ENCODE peak calls at places on chromosomes 3 and 15, in seven cellular contexts. N, Y, D, Z, B, O and L are unnamed samples.

GRCh38 chr15:32030795-32031194 is 480 bp downstream of the CHRNA7 start:
- DNase-seq in N (no peak), Y (no peak), D (no peak), Z (peak; percentile 5), B (no peak), O (no peak), L (peak; percentile 1)

GRCh38 chr3:171192176-171192854 is 165.8 kb upstream of the SLC2A2 start:
- DNase-seq in N (no peak), Y (no peak), D (no peak), Z (peak; percentile 80), B (peak; percentile 93), O (no peak), L (no peak)

GRCh38 chr3:184284696-184285095 is 8.9 kb downstream of the ECE2 start:
- DNase-seq in N (peak; percentile 88), Y (no peak), D (no peak), Z (peak; percentile 92), B (peak; percentile 84), O (peak; percentile 27), L (peak; percentile 82)

GRCh38 chr3:125033616-125034015 is 22.2 kb downstream of the HEG1 start:
- DNase-seq in N (no peak), Y (no peak), D (no peak), Z (no peak), B (no peak), O (no peak), L (no peak)

GRCh38 chr3:64575211-64575844 is 112.5 kb downstream of the ADAMTS9 start:
- DNase-seq in N (no peak), Y (no peak), D (no peak), Z (peak; percentile 40), B (peak; percentile 25), O (no peak), L (peak; percentile 11)

GRCh38 chr3:64031540-64032533 is 8.5 kb upstream of the PSMD6 start:
- DNase-seq in N (no peak), Y (no peak), D (no peak), Z (no peak), B (no peak), O (no peak), L (no peak)

GRCh38 chr3:128763967-128764366 is 38.0 kb downstream of the RAB7A start:
- DNase-seq in N (no peak), Y (no peak), D (no peak), Z (no peak), B (no peak), O (no peak), L (no peak)

GRCh38 chr3:43752908-43753307 is 62.2 kb downstream of the ABHD5 start:
- DNase-seq in N (no peak), Y (no peak), D (no peak), Z (peak; percentile 28), B (no peak), O (no peak), L (no peak)

GRCh38 chr3:19688767-19689166 is 245.2 kb downstream of the EFHB start:
- DNase-seq in N (no peak), Y (no peak), D (no peak), Z (no peak), B (no peak), O (no peak), L (peak; percentile 1)

GRCh38 chr3:183884097-183884436 is 613 bp downstream of the PARL start:
- DNase-seq in N (no peak), Y (no peak), D (no peak), Z (no peak), B (no peak), O (no peak), L (no peak)

GRCh38 chr3:46221368-46221767 is 13.3 kb upstream of the CCR1 start:
- DNase-seq in N (no peak), Y (no peak), D (no peak), Z (no peak), B (no peak), O (no peak), L (no peak)

GRCh38 chr3:113832477-113833164 is 6.0 kb upstream of the GRAMD1C start:
- DNase-seq in N (no peak), Y (no peak), D (no peak), Z (peak; percentile 38), B (no peak), O (no peak), L (no peak)

GRCh38 chr15:75454471-75455418 is 3.3 kb upstream of the SIN3A start:
- DNase-seq in N (no peak), Y (no peak), D (peak; percentile 68), Z (no peak), B (peak; percentile 7), O (peak; percentile 33), L (peak; percentile 78)

GRCh38 chr3:127702151-127702578 is 29.4 kb downstream of the ABTB1 start:
- DNase-seq in N (no peak), Y (no peak), D (no peak), Z (peak; percentile 60), B (no peak), O (no peak), L (no peak)

GRCh38 chr3:170598091-170598502 is 12.2 kb upstream of the SLC7A14 start:
- DNase-seq in N (no peak), Y (no peak), D (no peak), Z (no peak), B (no peak), O (no peak), L (no peak)

GRCh38 chr3:27805282-27805681 is 83.2 kb upstream of the EOMES start:
- DNase-seq in N (no peak), Y (no peak), D (no peak), Z (no peak), B (no peak), O (no peak), L (no peak)

DNA sequence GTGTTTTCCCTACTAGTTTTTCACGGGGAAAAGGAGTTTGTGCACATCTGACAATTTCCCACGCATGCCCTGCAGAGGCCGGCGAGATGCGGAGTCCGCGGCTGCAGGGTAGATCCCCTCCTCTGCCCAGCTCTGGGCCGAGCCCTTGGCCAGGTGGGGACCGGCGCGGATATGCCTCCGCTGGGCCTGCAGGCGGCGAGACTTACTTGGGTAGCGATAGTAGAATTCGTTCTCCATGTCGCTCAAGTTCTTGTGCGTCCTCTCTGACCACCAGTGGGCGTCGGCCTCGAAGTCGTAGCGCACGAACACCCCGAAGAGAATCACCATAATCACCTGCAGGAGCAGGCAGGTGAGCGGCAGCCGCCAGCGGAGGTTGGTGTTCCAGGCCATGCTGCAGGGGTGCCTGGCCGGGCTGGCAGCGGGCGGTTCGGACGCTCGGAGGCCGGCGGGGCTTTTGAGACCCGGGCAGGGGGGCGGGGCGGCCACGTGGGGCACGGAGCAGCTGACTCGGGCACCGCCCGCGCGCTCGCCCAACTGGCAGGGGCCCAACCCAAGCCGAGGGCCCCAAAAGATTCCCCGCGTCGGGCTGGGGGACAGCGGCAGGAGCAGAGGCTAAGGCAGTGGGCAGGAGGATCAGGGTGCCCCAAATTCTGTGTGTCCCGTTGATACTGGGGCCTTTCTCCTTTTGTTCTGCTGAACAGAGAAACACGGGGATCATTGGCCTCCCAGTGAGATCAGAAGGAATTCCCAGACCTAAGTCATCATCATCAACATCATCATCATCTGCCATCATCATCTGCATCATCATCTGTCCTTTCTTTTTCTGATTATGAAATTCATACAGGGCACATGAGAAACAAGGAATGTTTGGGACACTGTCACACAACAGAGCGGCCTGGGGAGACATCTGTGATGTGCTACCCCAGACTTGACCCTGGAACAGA is at the start of gene RHCG:
- DNase-seq in N (peak; percentile 48), Y (no peak), D (no peak), Z (peak; percentile 60), B (peak; percentile 41), O (no peak), L (peak; percentile 56)
- TF ChIP-seq CTCF in N (no peak), Y (peak; percentile 38), D (no peak), Z (peak; percentile 61), B (peak; percentile 68), O (peak; percentile 14), L (peak; percentile 58)

GRCh38 chr3:194070220-194070633 is 65.7 kb upstream of the HES1 start:
- DNase-seq in N (peak; percentile 88), Y (no peak), D (no peak), Z (no peak), B (no peak), O (no peak), L (no peak)
- H3K27ac ChIP-seq in N (peak overlapping the region; percentile 89), Y (peak overlapping the region; percentile 93), D (no peak overlapping the region), Z (peak overlapping the region; percentile 95), B (peak overlapping the region; percentile 73), O (peak overlapping the region; percentile 66), L (peak overlapping the region; percentile 74)

GRCh38 chr15:57865294-57865693 is 158.8 kb downstream of the POLR2M start:
- DNase-seq in N (no peak), Y (no peak), D (no peak), Z (peak; percentile 8), B (no peak), O (no peak), L (peak; percentile 15)
- TF ChIP-seq CTCF in N (no peak), Y (peak; percentile 53), D (no peak), Z (peak; percentile 58), B (peak; percentile 64), O (no peak), L (peak; percentile 66)

DNA sequence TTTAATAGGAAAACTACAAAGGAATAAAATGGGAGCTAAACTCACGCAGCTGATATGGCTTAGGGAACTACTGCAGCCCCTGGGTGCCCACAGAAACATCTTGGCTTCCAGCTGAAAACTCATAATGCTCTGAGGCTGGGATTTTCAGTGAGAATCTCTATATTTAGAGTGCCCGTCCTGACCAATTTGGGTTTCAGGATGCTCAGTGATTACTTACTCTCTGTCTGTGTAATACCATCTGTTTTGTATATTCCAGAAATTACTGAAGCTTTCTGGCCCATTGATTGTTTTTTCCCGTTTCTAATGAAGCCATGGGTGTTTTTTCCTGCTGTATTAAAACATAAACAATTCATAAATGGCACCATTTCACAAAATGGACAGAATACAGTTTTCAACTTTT is 50.6 kb upstream of the ZNF385D start:
- DNase-seq in N (no peak), Y (no peak), D (no peak), Z (no peak), B (no peak), O (no peak), L (no peak)
- H3K27ac ChIP-seq in N (no peak overlapping the region), Y (no peak overlapping the region), D (no peak overlapping the region), Z (no peak overlapping the region), B (no peak overlapping the region), O (no peak overlapping the region), L (no peak overlapping the region)

DNA sequence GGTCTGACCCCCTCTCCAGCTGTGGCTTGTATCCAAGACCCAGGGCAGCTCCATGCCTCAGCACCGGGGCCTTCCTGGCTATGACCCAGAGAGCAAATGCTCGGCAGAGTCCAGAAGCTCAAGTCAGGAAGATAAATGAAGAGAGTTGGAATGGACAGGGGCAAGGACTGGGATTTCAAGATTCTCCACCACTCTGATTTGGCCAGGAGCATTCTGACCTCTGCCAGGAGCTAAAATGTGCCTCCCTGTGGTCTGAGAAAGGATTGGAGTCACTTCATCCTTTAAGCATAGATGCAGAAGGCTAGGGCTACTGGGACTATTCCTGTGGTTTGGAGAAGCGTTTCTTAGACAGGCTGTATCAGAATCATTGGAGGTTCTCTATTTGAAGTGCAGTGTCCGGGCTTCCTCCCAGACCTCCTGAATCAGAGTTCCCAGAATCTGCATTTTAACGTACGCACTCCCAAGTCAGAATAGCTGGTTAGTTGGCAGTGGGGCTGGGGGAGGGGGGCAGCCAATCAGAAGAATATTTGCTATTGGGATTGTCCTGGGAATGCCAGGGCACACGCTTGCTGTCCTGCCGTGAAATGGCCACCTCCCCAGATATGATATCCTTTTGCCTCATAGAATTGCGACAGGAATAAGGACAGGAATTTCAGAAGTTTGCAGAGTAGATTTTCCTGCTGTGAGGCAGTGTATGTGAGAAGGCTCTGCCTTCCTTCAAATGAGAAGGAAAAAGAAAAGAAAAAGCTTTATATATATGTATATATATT is 57.4 kb downstream of the HRH1 start:
- DNase-seq in N (no peak), Y (no peak), D (no peak), Z (peak; percentile 71), B (no peak), O (no peak), L (no peak)
- TF ChIP-seq CTCF in N (no peak), Y (no peak), D (no peak), Z (peak; percentile 42), B (peak; percentile 46), O (no peak), L (no peak)